ENCODE peak calls at places on chromosomes 13 and 19, in nine cellular contexts. J, S, U, F, V, E, L, X and Z are unnamed samples.

GRCh38 chr19:7250951-7251350 is 43.3 kb downstream of the INSR start:
- DNase-seq in J (no peak), S (no peak), U (no peak), F (no peak), V (no peak), E (no peak), L (no peak), X (no peak), Z (no peak)

GRCh38 chr19:50325310-50326100 is 3.7 kb downstream of the KCNC3 start:
- DNase-seq in J (peak), S (peak), U (peak), F (peak), V (peak), E (peak), L (peak), X (peak), Z (peak)

GRCh38 chr19:7618366-7618765 is 11.0 kb downstream of the XAB2 start:
- DNase-seq in J (no peak), S (no peak), U (no peak), F (no peak), V (no peak), E (no peak), L (no peak), X (peak), Z (no peak)

GRCh38 chr13:79869326-79869725 is 388.4 kb downstream of the NDFIP2 start:
- DNase-seq in J (no peak), S (no peak), U (no peak), F (no peak), V (no peak), E (no peak), L (peak), X (peak), Z (no peak)

GRCh38 chr19:18999896-19000620 is 33.3 kb downstream of the SUGP2 start:
- DNase-seq in J (no peak), S (no peak), U (no peak), F (peak), V (no peak), E (no peak), L (no peak), X (peak), Z (no peak)

GRCh38 chr19:46716013-46716671 is 772 bp downstream of the PRKD2 start:
- DNase-seq in J (no peak), S (no peak), U (peak), F (peak), V (no peak), E (peak), L (peak), X (peak), Z (peak)

GRCh38 chr13:26011996-26012688 is 39.7 kb downstream of the SHISA2 start:
- DNase-seq in J (peak), S (no peak), U (no peak), F (no peak), V (peak), E (peak), L (peak), X (no peak), Z (no peak)

GRCh38 chr13:110062077-110062776 is 244.7 kb downstream of the COL4A1 start:
- DNase-seq in J (no peak), S (no peak), U (peak), F (peak), V (no peak), E (peak), L (no peak), X (no peak), Z (no peak)

GRCh38 chr13:112457485-112457884 is 81.3 kb downstream of the SPACA7 start:
- DNase-seq in J (no peak), S (no peak), U (no peak), F (no peak), V (no peak), E (no peak), L (no peak), X (no peak), Z (peak)

GRCh38 chr13:39417131-39417530 is 185.9 kb downstream of the LHFPL6 start:
- DNase-seq in J (no peak), S (peak), U (peak), F (no peak), V (no peak), E (peak), L (no peak), X (no peak), Z (no peak)

GRCh38 chr13:54950546-54950945 is 1921.9 kb downstream of the OLFM4 start:
- DNase-seq in J (no peak), S (no peak), U (no peak), F (no peak), V (no peak), E (no peak), L (no peak), X (no peak), Z (no peak)

GRCh38 chr13:43123856-43124255 is 100.5 kb downstream of the DNAJC15 start:
- DNase-seq in J (no peak), S (no peak), U (no peak), F (no peak), V (no peak), E (no peak), L (no peak), X (no peak), Z (no peak)

GRCh38 chr13:100547805-100548204 is 40.8 kb downstream of the GGACT start:
- DNase-seq in J (no peak), S (no peak), U (no peak), F (no peak), V (no peak), E (no peak), L (no peak), X (no peak), Z (peak)

GRCh38 chr19:56084835-56085536 is 36.1 kb downstream of the ZNF787 start:
- DNase-seq in J (no peak), S (no peak), U (no peak), F (peak), V (no peak), E (no peak), L (no peak), X (no peak), Z (no peak)

GRCh38 chr19:40524133-40524549 is 52.5 kb upstream of the SHKBP1 start:
- DNase-seq in J (no peak), S (no peak), U (no peak), F (no peak), V (no peak), E (no peak), L (no peak), X (no peak), Z (no peak)

GRCh38 chr13:57787058-57787791 is 155.7 kb downstream of the PCDH17 start:
- DNase-seq in J (no peak), S (no peak), U (no peak), F (no peak), V (no peak), E (no peak), L (no peak), X (no peak), Z (no peak)

GRCh38 chr19:6772028-6772865 is at the start of gene VAV1:
- DNase-seq in J (peak), S (peak), U (no peak), F (no peak), V (peak), E (peak), L (peak), X (no peak), Z (no peak)

GRCh38 chr13:112346899-112347229 is 29.3 kb upstream of the SPACA7 start:
- DNase-seq in J (no peak), S (no peak), U (no peak), F (no peak), V (no peak), E (no peak), L (no peak), X (no peak), Z (no peak)

GRCh38 chr19:10258080-10258710 is 6.2 kb downstream of the MRPL4 start:
- DNase-seq in J (no peak), S (no peak), U (no peak), F (no peak), V (no peak), E (no peak), L (no peak), X (no peak), Z (no peak)

GRCh38 chr19:39506944-39507714 is 7.8 kb upstream of the SELENOV start:
- DNase-seq in J (peak), S (peak), U (peak), F (peak), V (peak), E (peak), L (peak), X (peak), Z (peak)

GRCh38 chr19:47507031-47507430 is 7.8 kb downstream of the NAPA start:
- DNase-seq in J (no peak), S (no peak), U (no peak), F (no peak), V (no peak), E (peak), L (no peak), X (no peak), Z (no peak)